ENCODE peak calls at places on chromosome 15, in ten cellular contexts. W is central memory CD4-positive, alpha-beta T cell; N is EH; Y is GM10248; A is AG20443; D is central memory CD8-positive, alpha-beta T cell; G is hepatic stellate cell; F is stimulated activated CD4-positive, alpha-beta T cell treated with anti-CD3 and anti-CD28 coated beads, Interleukin-4, amount 100 ng/mL, for 48 hours; V is stimulated activated CD8-positive, alpha-beta memory T cell treated with anti-CD3 and anti-CD28 coated beads, Interleukin-4, amount 100 ng/mL, for 1 hour; P is testis. H is an unnamed sample.

GRCh38 chr15:76972420-76973361 is 22.2 kb upstream of the PSTPIP1 start:
- DNase-seq in W (no peak), N (no peak), Y (no peak), A (peak), D (no peak), G (peak), F (no peak), V (no peak), P (no peak), H (no peak)

GRCh38 chr15:56608140-56608778 is 125.0 kb downstream of the ZNF280D start:
- DNase-seq in W (no peak), N (peak), Y (peak), A (no peak), D (no peak), G (peak), F (no peak), V (no peak), P (no peak), H (no peak)

GRCh38 chr15:85563328-85563727 is 182.9 kb downstream of the AKAP13 start:
- DNase-seq in W (no peak), N (peak), Y (no peak), A (peak), D (no peak), G (no peak), F (no peak), V (no peak), P (no peak), H (no peak)

GRCh38 chr15:94162946-94163345 is 68.4 kb upstream of the MCTP2 start:
- DNase-seq in W (no peak), N (no peak), Y (no peak), A (no peak), D (no peak), G (no peak), F (no peak), V (no peak), P (no peak), H (no peak)

GRCh38 chr15:27454281-27455060 is 483.5 kb downstream of the GABRG3 start:
- DNase-seq in W (no peak), N (no peak), Y (no peak), A (peak), D (no peak), G (no peak), F (no peak), V (no peak), P (no peak), H (no peak)

GRCh38 chr15:60379466-60380274 is 18.1 kb downstream of the ANXA2 start:
- DNase-seq in W (no peak), N (peak), Y (no peak), A (peak), D (no peak), G (no peak), F (no peak), V (no peak), P (no peak), H (no peak)

GRCh38 chr15:80031841-80032240 is 27.6 kb upstream of the ZFAND6 start:
- DNase-seq in W (no peak), N (no peak), Y (no peak), A (no peak), D (no peak), G (no peak), F (no peak), V (no peak), P (no peak), H (no peak)

GRCh38 chr15:74394090-74394846 is 26.8 kb upstream of the CYP11A1 start:
- DNase-seq in W (no peak), N (no peak), Y (no peak), A (no peak), D (no peak), G (no peak), F (no peak), V (no peak), P (no peak), H (no peak)

GRCh38 chr15:85750807-85751730 is 43.7 kb downstream of the KLHL25 start:
- DNase-seq in W (no peak), N (no peak), Y (no peak), A (no peak), D (no peak), G (no peak), F (no peak), V (no peak), P (no peak), H (no peak)

GRCh38 chr15:41610048-41610447 is 50.2 kb upstream of the MGA start:
- DNase-seq in W (no peak), N (no peak), Y (no peak), A (no peak), D (no peak), G (no peak), F (no peak), V (no peak), P (no peak), H (no peak)

GRCh38 chr15:41263891-41264351 is 32.9 kb downstream of the CHP1 start:
- DNase-seq in W (no peak), N (peak), Y (no peak), A (no peak), D (no peak), G (no peak), F (no peak), V (no peak), P (no peak), H (no peak)

GRCh38 chr15:72174551-72175165 is 22.9 kb downstream of the GRAMD2A start:
- DNase-seq in W (no peak), N (no peak), Y (no peak), A (no peak), D (no peak), G (no peak), F (no peak), V (no peak), P (no peak), H (no peak)

GRCh38 chr15:69475769-69476358 is 23.2 kb downstream of the RPLP1 start:
- DNase-seq in W (peak), N (peak), Y (peak), A (peak), D (peak), G (peak), F (peak), V (peak), P (peak), H (peak)

GRCh38 chr15:68277605-68278344 is at the start of gene FEM1B:
- DNase-seq in W (peak), N (peak), Y (peak), A (peak), D (peak), G (peak), F (peak), V (peak), P (peak), H (peak)

GRCh38 chr15:76108021-76108723 is 48.4 kb downstream of the TMEM266 start:
- DNase-seq in W (no peak), N (no peak), Y (no peak), A (no peak), D (no peak), G (no peak), F (no peak), V (no peak), P (no peak), H (no peak)

GRCh38 chr15:95252404-95252803 is 1021.0 kb downstream of the MCTP2 start:
- DNase-seq in W (no peak), N (peak), Y (no peak), A (no peak), D (no peak), G (no peak), F (no peak), V (no peak), P (no peak), H (no peak)

GRCh38 chr15:76575177-76576078 is 238.9 kb downstream of the ISL2 start:
- DNase-seq in W (no peak), N (no peak), Y (peak), A (no peak), D (no peak), G (no peak), F (no peak), V (no peak), P (no peak), H (no peak)

GRCh38 chr15:66480267-66480666 is 17.3 kb downstream of the SNAPC5 start:
- DNase-seq in W (no peak), N (no peak), Y (no peak), A (no peak), D (no peak), G (no peak), F (no peak), V (no peak), P (no peak), H (no peak)

GRCh38 chr15:72005483-72005882 is 112.5 kb downstream of the MYO9A start:
- DNase-seq in W (no peak), N (no peak), Y (no peak), A (no peak), D (no peak), G (no peak), F (no peak), V (no peak), P (no peak), H (no peak)

GRCh38 chr15:67745059-67745993 is 80.0 kb upstream of the SKOR1 start:
- DNase-seq in W (no peak), N (peak), Y (no peak), A (no peak), D (no peak), G (no peak), F (no peak), V (no peak), P (no peak), H (no peak)

GRCh38 chr15:70526221-70526973 is 237.0 kb downstream of the UACA start:
- DNase-seq in W (no peak), N (peak), Y (peak), A (peak), D (peak), G (peak), F (no peak), V (no peak), P (no peak), H (no peak)

GRCh38 chr15:71114887-71115566 is at the start of gene THSD4:
- DNase-seq in W (peak), N (peak), Y (peak), A (peak), D (peak), G (peak), F (peak), V (no peak), P (peak), H (peak)